ENCODE peak calls at places on chromosomes 16 and 17, in four cellular contexts. One of them, this sample, is unnamed.

GRCh38 chr17:82435103-82435502 is 15.4 kb downstream of the CYBC1 start:
- DNase-seq in HS-5: no peak
- DNase-seq in amniotic epithelial cell: peak; percentile 44
- DNase-seq in HCT116: no peak
- DNase-seq in this sample: no peak

GRCh38 chr17:67624886-67625656 is 92.7 kb upstream of the NOL11 start:
- DNase-seq in HS-5: no peak
- DNase-seq in amniotic epithelial cell: no peak
- DNase-seq in HCT116: no peak
- DNase-seq in this sample: no peak

GRCh38 chr17:82649501-82650261 is 1.4 kb upstream of the WDR45B start:
- DNase-seq in HS-5: no peak
- DNase-seq in amniotic epithelial cell: no peak
- DNase-seq in HCT116: no peak
- DNase-seq in this sample: no peak

GRCh38 chr17:35028531-35029262 is 34.8 kb downstream of the RFFL start:
- DNase-seq in HS-5: no peak
- DNase-seq in amniotic epithelial cell: peak; percentile 18
- DNase-seq in HCT116: no peak
- DNase-seq in this sample: no peak

GRCh38 chr17:46722662-46723285 is 95.7 kb downstream of the WNT3 start:
- DNase-seq in HS-5: no peak
- DNase-seq in amniotic epithelial cell: no peak
- DNase-seq in HCT116: no peak
- DNase-seq in this sample: no peak

GRCh38 chr16:85490971-85491771 is 122.0 kb upstream of the GSE1 start:
- DNase-seq in HS-5: no peak
- DNase-seq in amniotic epithelial cell: no peak
- DNase-seq in HCT116: peak; percentile 31
- DNase-seq in this sample: no peak

GRCh38 chr16:85446846-85447656 is 166.1 kb upstream of the GSE1 start:
- DNase-seq in HS-5: no peak
- DNase-seq in amniotic epithelial cell: no peak
- DNase-seq in HCT116: no peak
- DNase-seq in this sample: no peak

GRCh38 chr17:81859906-81860755 is at the start of gene P4HB:
- DNase-seq in HS-5: no peak
- DNase-seq in amniotic epithelial cell: no peak
- DNase-seq in HCT116: no peak
- DNase-seq in this sample: no peak

GRCh38 chr16:81158964-81159363 is 62.8 kb upstream of the GCSH start:
- DNase-seq in HS-5: no peak
- DNase-seq in amniotic epithelial cell: no peak
- DNase-seq in HCT116: no peak
- DNase-seq in this sample: no peak

GRCh38 chr16:69939821-69940585 is 11.1 kb upstream of the CLEC18A start:
- DNase-seq in HS-5: no peak
- DNase-seq in amniotic epithelial cell: no peak
- DNase-seq in HCT116: no peak
- DNase-seq in this sample: no peak

GRCh38 chr17:32007463-32008298 is 498 bp downstream of the LRRC37B start:
- DNase-seq in HS-5: peak; percentile 5
- DNase-seq in amniotic epithelial cell: peak; percentile 25
- DNase-seq in HCT116: no peak
- DNase-seq in this sample: no peak

GRCh38 chr16:66608241-66609138 is 4.0 kb downstream of the CMTM3 start:
- DNase-seq in HS-5: peak; percentile 68
- DNase-seq in amniotic epithelial cell: peak; percentile 89
- DNase-seq in HCT116: peak; percentile 74
- DNase-seq in this sample: no peak

GRCh38 chr17:63911657-63912100 is 621 bp upstream of the CSHL1 start:
- DNase-seq in HS-5: no peak
- DNase-seq in amniotic epithelial cell: peak; percentile 13
- DNase-seq in HCT116: peak; percentile 16
- DNase-seq in this sample: no peak

GRCh38 chr17:72580321-72581127 is 459.7 kb downstream of the SOX9 start:
- DNase-seq in HS-5: no peak
- DNase-seq in amniotic epithelial cell: no peak
- DNase-seq in HCT116: no peak
- DNase-seq in this sample: no peak

This sample was measured in AG09309.